ENCODE peak calls at places on chromosomes 3 and 15, in ten cellular contexts. D is mammary epithelial cell; Y is tibial nerve; R is uterus; H is lung; S is upper lobe of left lung; M is CD8-positive, alpha-beta T cell; P is body of pancreas; T is heart left ventricle; I is mucosa of descending colon. E is an unnamed sample. For H3K36me3, the result is how much of the 10 kb centered on the place peaks cover.

GRCh38 chr3:188061133-188061532 is 92.8 kb upstream of the LPP start:
- DNase-seq in S (peak), Y (no peak), T (no peak), H (no peak), P (no peak), R (peak), D (peak), M (peak), I (no peak), E (peak)

GRCh38 chr15:58114812-58115211 is 23.4 kb upstream of the AQP9 start:
- DNase-seq in Y (no peak), D (no peak), P (no peak), M (no peak), I (no peak), T (no peak), H (no peak), R (no peak), S (no peak), E (no peak)

GRCh38 chr15:68150186-68150585 is 54.9 kb downstream of the CALML4 start:
- DNase-seq in M (no peak), D (no peak), Y (no peak), P (no peak), S (no peak), T (no peak), R (no peak), H (no peak), I (no peak), E (no peak)

GRCh38 chr3:195897081-195897852 is 11.1 kb downstream of the TNK2 start:
- DNase-seq in R (peak), S (no peak), I (no peak), Y (no peak), P (no peak), H (no peak), D (peak), T (peak), M (no peak), E (peak)

GRCh38 chr15:62094398-62094797 is 27.6 kb downstream of the C2CD4A start:
- DNase-seq in S (no peak), P (no peak), D (no peak), M (no peak), Y (no peak), R (no peak), H (no peak), I (no peak), T (no peak), E (no peak)

GRCh38 chr15:45402955-45403892 is 24.9 kb upstream of the GATM start:
- DNase-seq in R (peak), H (peak), Y (no peak), S (peak), D (peak), M (peak), T (peak), P (peak), I (peak), E (no peak)

GRCh38 chr15:67783303-67783702 is 42.0 kb upstream of the SKOR1 start:
- DNase-seq in Y (no peak), R (no peak), S (no peak), T (no peak), D (no peak), H (no peak), I (no peak), M (peak), P (no peak), E (no peak)

GRCh38 chr3:52774066-52774713 is 3.2 kb upstream of the ITIH1 start:
- DNase-seq in T (no peak), M (no peak), Y (no peak), R (no peak), H (peak), P (no peak), D (no peak), S (no peak), I (no peak), E (no peak)

GRCh38 chr3:172181936-172182708 is 142.7 kb downstream of the FNDC3B start:
- DNase-seq in M (no peak), Y (no peak), H (no peak), S (peak), I (no peak), R (no peak), T (no peak), D (peak), P (no peak), E (peak)

GRCh38 chr15:62769604-62770003 is 272.9 kb upstream of the TPM1 start:
- DNase-seq in D (peak), S (no peak), I (no peak), T (no peak), Y (no peak), M (no peak), P (no peak), R (no peak), H (no peak), E (peak)

GRCh38 chr15:87959658-87960057 is 296.9 kb downstream of the NTRK3 start:
- DNase-seq in I (no peak), S (no peak), H (no peak), D (no peak), P (no peak), R (no peak), M (no peak), T (no peak), Y (no peak), E (no peak)

GRCh38 chr3:172276103-172276502 is 172.2 kb downstream of the GHSR start:
- DNase-seq in D (no peak), Y (no peak), M (no peak), S (no peak), I (no peak), T (no peak), R (no peak), P (no peak), H (no peak), E (no peak)

GRCh38 chr3:34258271-34259015 is 460.0 kb downstream of the PDCD6IP start:
- DNase-seq in I (no peak), T (peak), H (no peak), S (no peak), M (no peak), D (no peak), R (no peak), Y (no peak), P (no peak), E (peak)

GRCh38 chr15:84904409-84904808 is 19.9 kb downstream of the SLC28A1 start:
- DNase-seq in M (no peak), D (no peak), R (no peak), S (no peak), I (no peak), H (no peak), T (no peak), P (no peak), Y (no peak), E (no peak)

GRCh38 chr3:89256882-89257281 is 149.5 kb downstream of the EPHA3 start:
- DNase-seq in H (no peak), R (no peak), P (no peak), D (no peak), Y (no peak), T (no peak), I (no peak), M (no peak), S (no peak), E (no peak)

DNA sequence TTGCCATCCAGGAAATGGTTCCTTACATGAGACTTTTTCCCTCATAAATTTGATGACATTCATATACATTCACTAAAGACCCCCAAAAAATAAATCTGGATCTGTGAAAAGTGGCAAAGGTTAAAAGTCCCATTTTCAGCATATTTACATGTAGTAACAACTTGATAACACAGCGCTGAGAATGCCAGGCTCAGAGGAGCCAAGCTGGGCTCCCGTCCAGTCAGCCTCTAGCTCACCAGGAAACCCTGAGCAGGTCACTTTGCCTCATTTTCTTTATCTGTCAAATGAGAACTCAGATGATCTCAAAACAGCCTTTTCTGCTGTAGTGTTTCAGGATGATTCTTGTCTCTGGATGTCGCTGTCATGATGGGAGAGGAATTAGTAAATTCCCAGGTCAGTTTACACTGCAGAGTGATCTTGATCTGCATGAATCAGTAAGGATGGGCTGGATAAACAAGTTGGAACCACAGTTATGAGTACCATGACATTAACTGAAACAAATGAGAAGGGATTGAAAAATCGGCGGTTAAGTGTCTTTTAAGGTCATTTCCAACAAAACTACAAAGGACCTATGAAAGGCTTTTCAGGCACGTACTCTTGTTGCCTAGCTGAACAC is 82.8 kb downstream of the PPARG start:
- DNase-seq in T (no peak), D (no peak), Y (no peak), R (no peak), S (no peak), M (no peak), H (no peak), I (no peak), P (peak), E (no peak)
- TF ChIP-seq CTCF in T (no peak), D (no peak), Y (no peak), R (no peak), S (no peak), M (no peak), H (no peak), I (no peak), P (no peak), E (no peak)

DNA sequence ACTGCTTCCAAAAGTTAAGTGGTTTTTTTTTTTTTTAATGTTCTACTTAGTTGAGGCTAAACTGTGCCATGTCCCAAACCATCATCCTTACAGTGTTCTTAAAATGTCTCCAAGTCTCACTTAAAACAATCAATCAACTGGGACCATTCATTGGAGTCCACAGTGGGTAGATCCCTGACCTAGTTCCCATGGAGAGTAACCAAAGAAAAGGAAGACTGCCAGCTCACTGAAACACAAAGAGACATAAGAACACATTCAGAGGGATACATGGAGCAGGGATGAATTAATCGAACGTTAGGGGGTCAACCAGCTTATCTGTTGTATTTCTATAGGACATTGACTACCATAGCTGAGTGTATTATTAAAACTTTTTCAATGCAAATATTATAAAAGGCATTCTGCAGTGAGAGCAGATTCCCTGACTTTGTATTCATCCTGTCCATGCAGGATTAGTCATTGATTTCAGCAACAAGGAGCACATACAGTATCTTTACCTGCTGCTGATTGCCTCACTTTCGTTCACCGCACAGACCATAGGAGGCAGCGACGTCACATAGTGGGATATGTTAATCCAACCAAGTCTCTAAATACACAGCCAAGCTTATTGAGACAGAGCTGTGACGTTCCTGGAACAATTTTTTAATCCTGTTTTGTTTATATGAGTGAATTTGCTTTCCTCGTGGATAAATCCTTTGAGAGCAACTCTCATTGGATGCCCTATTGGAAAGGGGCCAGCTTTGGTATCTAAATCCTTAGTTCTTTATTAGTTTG is 365.0 kb upstream of the RBMS3 start:
- DNase-seq in S (no peak), Y (peak), M (no peak), P (no peak), I (no peak), H (no peak), R (no peak), T (no peak), D (peak), E (peak)
- H3K4me3 ChIP-seq in S (peak), Y (peak), M (no peak), P (no peak), I (no peak), H (no peak), R (no peak), T (peak), D (no peak), E (peak)

DNA sequence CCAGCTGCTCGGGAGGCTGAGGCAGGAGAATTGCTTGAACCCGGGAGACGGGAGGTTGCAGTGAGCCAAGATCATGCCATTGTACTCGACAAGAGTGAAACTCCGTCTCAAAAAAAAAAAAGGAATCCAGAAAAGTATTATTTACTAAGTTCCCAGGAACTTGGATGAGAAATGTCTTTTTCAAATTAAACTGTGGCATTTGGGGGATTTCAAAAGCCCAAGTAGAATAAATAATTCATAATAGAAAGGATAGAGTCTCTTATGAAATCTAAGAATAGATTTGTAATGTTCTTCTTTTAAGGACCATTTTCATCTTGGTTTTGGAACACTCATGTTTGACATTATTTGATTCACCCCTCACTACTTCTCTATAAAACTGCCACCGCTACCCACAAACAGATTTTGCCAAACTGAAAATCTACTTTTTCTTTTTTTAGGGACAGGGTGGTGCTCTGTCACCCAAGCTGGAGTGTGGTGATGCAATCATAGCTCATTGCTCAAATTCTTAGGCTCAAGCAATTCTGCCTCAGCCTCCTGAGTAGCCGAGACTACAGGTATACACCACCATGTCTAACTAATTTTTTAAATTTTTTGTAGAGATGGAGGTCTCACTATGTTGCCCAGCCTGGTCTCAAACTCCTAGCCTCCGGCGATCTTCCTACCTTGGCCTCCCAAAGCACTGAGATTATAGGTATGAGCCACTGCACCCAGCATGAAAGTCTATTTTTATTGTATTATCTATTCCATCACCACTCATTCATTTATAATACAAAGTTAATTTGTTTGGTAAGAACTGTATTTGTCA is 99.3 kb downstream of the SENP2 start:
- DNase-seq in D (no peak), R (no peak), I (no peak), M (no peak), Y (no peak), H (no peak), S (no peak), T (no peak), P (no peak), E (no peak)
- H3K36me3 ChIP-seq in D (under half), R (under half), I (under half), M (under half), Y (under half), H (under half), S (under half), T (under half), P (under half), E (under half)

GRCh38 chr15:74631408-74631807 is 15.8 kb downstream of the CLK3 start:
- DNase-seq in S (no peak), Y (no peak), H (no peak), R (no peak), D (no peak), P (no peak), T (no peak), I (peak), M (no peak), E (no peak)

GRCh38 chr15:74631087-74631385 is 15.4 kb downstream of the CLK3 start:
- DNase-seq in I (peak), R (no peak), H (no peak), M (no peak), D (no peak), P (no peak), Y (no peak), S (no peak), T (no peak), E (no peak)

GRCh38 chr15:74628949-74629348 is 13.3 kb downstream of the CLK3 start:
- DNase-seq in D (no peak), M (no peak), S (no peak), Y (no peak), P (no peak), T (no peak), R (no peak), H (no peak), I (peak), E (no peak)

GRCh38 chr15:74631935-74632560 is 16.4 kb downstream of the CLK3 start:
- DNase-seq in D (peak), T (peak), I (peak), H (peak), M (peak), Y (peak), S (peak), P (peak), R (peak), E (peak)

GRCh38 chr15:74630284-74631086 is 14.8 kb downstream of the CLK3 start:
- DNase-seq in T (no peak), H (no peak), R (no peak), I (peak), M (no peak), S (no peak), D (no peak), P (no peak), Y (no peak), E (no peak)
- TF ChIP-seq CTCF in T (no peak), H (no peak), R (no peak), I (no peak), M (no peak), S (no peak), D (no peak), P (no peak), Y (no peak), E (peak)

DNA sequence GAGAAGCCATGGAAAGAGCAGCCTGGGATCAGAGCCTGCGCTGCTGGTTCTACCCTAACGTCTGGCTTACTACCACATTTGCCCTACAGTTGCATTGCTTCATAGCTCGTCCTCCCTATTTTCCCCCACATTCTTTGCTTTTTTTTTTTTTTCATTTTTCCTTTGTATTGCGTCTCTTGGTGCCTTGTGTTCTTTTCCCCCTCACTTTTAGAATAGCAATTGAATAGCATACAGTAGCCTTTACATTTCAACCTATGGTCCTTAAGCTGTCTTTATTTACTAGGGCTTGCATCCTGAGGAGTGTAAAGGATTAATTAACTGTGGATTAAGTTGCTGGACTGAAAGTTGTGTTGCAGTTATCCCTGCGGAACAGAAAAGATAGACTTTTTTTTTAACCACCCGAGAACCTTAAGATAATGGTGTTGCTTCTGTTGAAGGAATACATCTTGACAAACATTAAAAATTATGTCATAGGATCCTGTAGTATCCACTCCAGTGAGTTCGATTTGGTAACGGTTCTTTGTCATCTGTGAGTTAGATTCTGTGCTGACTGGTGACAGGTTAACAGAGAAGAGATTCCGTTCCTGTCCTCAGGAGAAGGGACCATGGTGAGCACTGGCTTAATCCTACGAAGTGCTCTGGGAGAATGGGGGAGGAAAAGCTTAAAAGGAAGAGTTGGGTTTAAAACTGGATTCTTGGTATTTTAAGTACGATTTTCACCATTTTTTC is 417.4 kb upstream of the NAALADL2 start:
- DNase-seq in H (no peak), S (no peak), T (no peak), Y (no peak), I (no peak), R (no peak), M (no peak), P (no peak), D (peak), E (no peak)
- H3K4me3 ChIP-seq in H (peak), S (peak), T (peak), Y (peak), I (peak), R (peak), M (peak), P (peak), D (peak), E (peak)

GRCh38 chr3:14146381-14147062 is 21.7 kb downstream of the TMEM43 start:
- DNase-seq in D (no peak), M (peak), S (no peak), I (no peak), P (no peak), Y (no peak), T (no peak), H (no peak), R (no peak), E (no peak)

GRCh38 chr3:14145670-14146380 is 21.0 kb downstream of the TMEM43 start:
- DNase-seq in I (no peak), T (no peak), S (no peak), Y (no peak), M (peak), D (no peak), R (no peak), P (no peak), H (no peak), E (no peak)

GRCh38 chr3:14144423-14145075 is 19.7 kb downstream of the TMEM43 start:
- DNase-seq in S (peak), Y (peak), I (no peak), R (peak), M (peak), H (peak), T (peak), P (peak), D (peak), E (peak)

GRCh38 chr3:14143826-14144225 is 19.0 kb downstream of the TMEM43 start:
- DNase-seq in Y (peak), H (peak), R (peak), S (peak), I (no peak), T (no peak), P (no peak), M (no peak), D (peak), E (peak)

DNA sequence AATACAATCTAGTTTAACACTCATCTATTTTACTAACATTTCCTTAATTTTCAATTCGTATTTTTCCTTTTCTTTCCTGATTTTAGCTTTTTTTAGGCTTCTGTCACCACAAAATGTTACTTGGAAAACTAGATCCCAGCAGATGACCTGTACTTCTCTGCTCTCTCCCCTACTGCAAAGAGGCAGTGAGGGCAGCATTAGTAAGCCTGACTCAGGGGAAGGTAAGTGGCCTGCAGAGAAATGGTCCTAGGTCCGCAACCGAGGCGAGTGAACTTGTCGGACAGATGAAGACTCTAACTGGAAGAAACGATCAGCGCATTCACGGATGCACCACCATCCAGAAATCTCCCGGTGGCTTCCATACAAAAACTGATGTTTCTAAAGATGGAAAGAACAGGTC is 20.4 kb downstream of the TMEM43 start:
- DNase-seq in S (no peak), Y (peak), T (no peak), P (no peak), H (no peak), I (no peak), R (no peak), M (no peak), D (no peak), E (peak)
- H3K36me3 ChIP-seq in S (under half), Y (half or more), T (under half), P (under half), H (under half), I (under half), R (under half), M (under half), D (under half), E (under half)

GRCh38 chr3:134039161-134039862 is 9.6 kb upstream of the SLCO2A1 start:
- DNase-seq in I (peak), M (no peak), T (no peak), P (no peak), D (peak), S (no peak), Y (no peak), R (no peak), H (no peak), E (no peak)
- TF ChIP-seq CTCF in I (no peak), M (no peak), T (peak), P (no peak), D (peak), S (peak), Y (no peak), R (no peak), H (no peak), E (peak)